ENCODE peak calls at places on chromosomes 6 and 20, in four cellular contexts. One of them, this sample, is unnamed.

GRCh38 chr20:51220293-51220706 is 197.4 kb upstream of the KCNG1 start:
- DNase-seq in uterus: peak; percentile 35
- DNase-seq in RWPE1: peak; percentile 77
- DNase-seq in thyroid gland: peak; percentile 18
- DNase-seq in this sample: peak; percentile 22

GRCh38 chr6:142155895-142156757 is 9.1 kb downstream of the VTA1 start:
- DNase-seq in thyroid gland: no peak
- DNase-seq in RWPE1: peak; percentile 25
- DNase-seq in uterus: no peak
- DNase-seq in this sample: peak; percentile 33

GRCh38 chr6:122069933-122070332 is 329.5 kb upstream of the HSF2 start:
- DNase-seq in uterus: no peak
- DNase-seq in RWPE1: no peak
- DNase-seq in thyroid gland: no peak
- DNase-seq in this sample: no peak

GRCh38 chr6:31822038-31822821 is 5.3 kb upstream of the HSPA1B start:
- DNase-seq in thyroid gland: peak; percentile 90
- DNase-seq in RWPE1: peak; percentile 59
- DNase-seq in uterus: peak; percentile 86
- DNase-seq in this sample: peak; percentile 94

GRCh38 chr6:31970604-31971271 is 1.2 kb downstream of the DXO start:
- DNase-seq in uterus: no peak
- DNase-seq in RWPE1: no peak
- DNase-seq in thyroid gland: no peak
- DNase-seq in this sample: peak; percentile 23

GRCh38 chr6:147040041-147040440 is 164.2 kb upstream of the STXBP5 start:
- DNase-seq in RWPE1: no peak
- DNase-seq in uterus: no peak
- DNase-seq in thyroid gland: no peak
- DNase-seq in this sample: no peak

GRCh38 chr20:36629719-36630340 is 16.2 kb downstream of the SLA2 start:
- DNase-seq in thyroid gland: no peak
- DNase-seq in uterus: no peak
- DNase-seq in RWPE1: no peak
- DNase-seq in this sample: no peak

GRCh38 chr20:46648903-46649649 is 2.2 kb downstream of the SLC13A3 start:
- DNase-seq in uterus: no peak
- DNase-seq in thyroid gland: no peak
- DNase-seq in RWPE1: no peak
- DNase-seq in this sample: no peak

GRCh38 chr20:17614812-17615644 is 45.2 kb downstream of the DSTN start:
- DNase-seq in RWPE1: no peak
- DNase-seq in uterus: no peak
- DNase-seq in thyroid gland: no peak
- DNase-seq in this sample: no peak

GRCh38 chr6:15200087-15200486 is 45.8 kb upstream of the JARID2 start:
- DNase-seq in RWPE1: peak; percentile 23
- DNase-seq in uterus: no peak
- DNase-seq in thyroid gland: no peak
- DNase-seq in this sample: no peak

GRCh38 chr20:6502999-6503398 is 264.5 kb upstream of the BMP2 start:
- DNase-seq in uterus: no peak
- DNase-seq in thyroid gland: no peak
- DNase-seq in RWPE1: no peak
- DNase-seq in this sample: no peak

GRCh38 chr6:166440106-166440505 is 57.4 kb upstream of the MPC1 start:
- DNase-seq in thyroid gland: no peak
- DNase-seq in uterus: no peak
- DNase-seq in RWPE1: no peak
- DNase-seq in this sample: no peak

GRCh38 chr6:30769088-30769852 is 24.9 kb upstream of the IER3 start:
- DNase-seq in uterus: peak; percentile 83
- DNase-seq in thyroid gland: no peak
- DNase-seq in RWPE1: peak; percentile 98
- DNase-seq in this sample: peak; percentile 94

GRCh38 chr20:43444107-43444506 is 13.6 kb upstream of the SRSF6 start:
- DNase-seq in RWPE1: no peak
- DNase-seq in thyroid gland: no peak
- DNase-seq in uterus: no peak
- DNase-seq in this sample: no peak

GRCh38 chr20:43452404-43453126 is 5.1 kb upstream of the SRSF6 start:
- DNase-seq in thyroid gland: no peak
- DNase-seq in uterus: no peak
- DNase-seq in RWPE1: no peak
- DNase-seq in this sample: no peak

GRCh38 chr20:43451400-43451799 is 6.3 kb upstream of the SRSF6 start:
- DNase-seq in uterus: no peak
- DNase-seq in thyroid gland: no peak
- DNase-seq in RWPE1: no peak
- DNase-seq in this sample: no peak

GRCh38 chr20:43446361-43446879 is 11.3 kb upstream of the SRSF6 start:
- DNase-seq in RWPE1: peak; percentile 68
- DNase-seq in thyroid gland: no peak
- DNase-seq in uterus: no peak
- DNase-seq in this sample: no peak

GRCh38 chr20:43448748-43449535 is 8.8 kb upstream of the SRSF6 start:
- DNase-seq in RWPE1: peak; percentile 86
- DNase-seq in uterus: peak; percentile 21
- DNase-seq in thyroid gland: peak; percentile 32
- DNase-seq in this sample: peak; percentile 56
- TF ChIP-seq CTCF in RWPE1: peak; percentile 96
- TF ChIP-seq CTCF in uterus: peak; percentile 52
- TF ChIP-seq CTCF in thyroid gland: peak; percentile 19
- TF ChIP-seq CTCF in this sample: peak; percentile 82

GRCh38 chr6:41732149-41732548 is 3.3 kb downstream of the TFEB start:
- DNase-seq in uterus: no peak
- DNase-seq in thyroid gland: no peak
- DNase-seq in RWPE1: no peak
- DNase-seq in this sample: no peak
- TF ChIP-seq CTCF in uterus: no peak
- TF ChIP-seq CTCF in thyroid gland: no peak
- TF ChIP-seq CTCF in RWPE1: no peak
- TF ChIP-seq CTCF in this sample: no peak

GRCh38 chr20:62823688-62824475 is 7.0 kb downstream of the COL9A3 start:
- DNase-seq in thyroid gland: peak; percentile 42
- DNase-seq in uterus: no peak
- DNase-seq in RWPE1: no peak
- DNase-seq in this sample: no peak

GRCh38 chr20:62821726-62822210 is 4.9 kb downstream of the COL9A3 start:
- DNase-seq in thyroid gland: no peak
- DNase-seq in RWPE1: no peak
- DNase-seq in uterus: no peak
- DNase-seq in this sample: no peak

GRCh38 chr20:62822239-62822787 is 5.5 kb downstream of the COL9A3 start:
- DNase-seq in thyroid gland: no peak
- DNase-seq in RWPE1: no peak
- DNase-seq in uterus: no peak
- DNase-seq in this sample: no peak

GRCh38 chr20:62824476-62825287 is 7.8 kb downstream of the COL9A3 start:
- DNase-seq in thyroid gland: peak; percentile 75
- DNase-seq in RWPE1: no peak
- DNase-seq in uterus: no peak
- DNase-seq in this sample: no peak

DNA sequence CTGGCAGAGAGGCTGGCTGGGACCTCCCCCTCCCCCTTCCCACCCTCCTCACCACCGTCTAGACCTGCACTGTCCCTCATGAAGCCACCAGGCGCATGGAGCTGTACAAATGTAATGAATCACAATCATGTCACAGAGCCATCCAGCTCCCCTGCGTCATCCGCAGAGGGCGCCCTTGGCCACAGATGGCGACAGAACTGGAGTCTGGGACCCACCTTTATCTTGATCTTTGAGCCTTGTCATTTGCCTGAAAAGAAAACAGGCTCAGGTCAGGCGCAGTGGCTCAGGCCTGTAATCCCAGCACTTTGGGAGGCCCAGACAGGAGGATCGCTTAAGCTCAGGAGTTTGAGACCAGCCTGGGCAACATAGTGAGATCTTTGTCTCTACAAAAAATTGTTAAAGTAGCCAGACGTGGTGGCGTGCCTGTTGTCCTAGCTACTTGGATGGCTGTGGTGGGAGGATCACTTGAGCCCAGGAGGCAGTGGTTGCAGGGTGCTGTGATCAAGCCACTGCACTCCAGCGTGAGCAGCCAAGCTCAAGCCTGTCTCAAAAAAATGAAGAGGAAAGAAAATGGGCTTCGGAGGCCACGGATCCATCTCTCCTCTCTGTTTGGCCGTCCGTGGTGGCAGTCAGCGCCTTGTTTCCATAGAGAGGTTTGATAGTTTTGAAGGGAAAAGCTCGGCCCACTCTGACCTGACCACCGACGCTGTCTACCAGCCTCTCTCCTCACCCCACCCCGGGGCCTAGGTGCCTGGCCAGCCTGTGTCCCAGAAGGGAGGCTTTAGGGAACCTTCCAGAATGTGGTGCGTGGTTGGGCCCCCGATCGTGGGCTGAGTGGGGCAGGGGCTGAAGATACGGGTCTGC is 6.2 kb downstream of the COL9A3 start:
- DNase-seq in thyroid gland: no peak
- DNase-seq in uterus: no peak
- DNase-seq in RWPE1: peak; percentile 55
- DNase-seq in this sample: peak; percentile 66
- TF ChIP-seq CTCF in thyroid gland: no peak
- TF ChIP-seq CTCF in uterus: no peak
- TF ChIP-seq CTCF in RWPE1: peak; percentile 65
- TF ChIP-seq CTCF in this sample: peak; percentile 49

DNA sequence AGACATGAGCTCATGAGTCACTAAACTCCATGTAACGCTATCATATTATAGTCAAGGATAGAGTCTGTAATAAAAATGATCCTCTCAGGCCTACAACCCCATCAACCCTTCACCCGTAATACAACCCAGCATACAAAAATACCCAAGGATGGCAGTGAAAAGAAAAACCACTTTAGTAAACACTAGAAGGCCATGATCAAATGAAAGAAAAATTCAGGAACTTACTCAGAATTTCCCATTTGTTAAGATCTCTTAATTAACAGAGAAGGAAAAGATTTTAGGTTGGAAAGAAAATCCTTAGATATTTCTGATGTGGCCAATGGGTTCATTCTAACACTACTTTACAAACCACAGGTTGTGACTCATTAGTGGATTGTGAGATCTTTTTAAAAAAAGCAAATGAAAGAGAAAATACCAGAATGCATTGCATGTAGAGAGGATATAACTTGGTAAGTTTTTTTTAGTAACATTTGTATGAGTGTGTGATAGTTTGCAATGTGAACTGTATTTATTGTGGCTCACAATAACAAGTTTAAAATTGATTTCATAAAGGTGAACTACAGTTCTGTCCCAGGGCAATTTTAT is 8.0 kb upstream of the UBE2J1 start:
- DNase-seq in RWPE1: no peak
- DNase-seq in thyroid gland: no peak
- DNase-seq in uterus: no peak
- DNase-seq in this sample: peak; percentile 35
- TF ChIP-seq CTCF in RWPE1: no peak
- TF ChIP-seq CTCF in thyroid gland: no peak
- TF ChIP-seq CTCF in uterus: no peak
- TF ChIP-seq CTCF in this sample: no peak

DNA sequence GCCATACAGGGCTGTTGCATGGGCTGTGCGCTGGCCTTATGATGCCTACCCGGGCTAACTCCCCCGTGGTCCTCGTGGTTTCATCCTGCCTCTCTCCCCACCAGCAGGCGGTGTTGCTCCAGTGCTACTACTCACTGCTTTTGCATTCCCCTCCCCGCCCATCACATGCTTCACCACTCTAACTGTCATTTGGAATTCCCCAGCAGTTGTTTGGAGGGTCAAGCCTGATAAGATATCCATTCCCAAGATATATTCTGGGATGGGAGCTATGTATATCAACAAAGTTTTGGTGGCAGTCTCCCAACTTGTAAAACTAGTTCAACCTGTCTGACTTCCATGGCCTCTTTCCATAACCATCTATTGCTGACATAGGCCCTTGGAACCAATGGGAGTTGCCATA is 233.2 kb upstream of the SOX4 start:
- DNase-seq in thyroid gland: no peak
- DNase-seq in RWPE1: no peak
- DNase-seq in uterus: no peak
- DNase-seq in this sample: no peak
- TF ChIP-seq CTCF in thyroid gland: no peak
- TF ChIP-seq CTCF in RWPE1: no peak
- TF ChIP-seq CTCF in uterus: no peak
- TF ChIP-seq CTCF in this sample: no peak

DNA sequence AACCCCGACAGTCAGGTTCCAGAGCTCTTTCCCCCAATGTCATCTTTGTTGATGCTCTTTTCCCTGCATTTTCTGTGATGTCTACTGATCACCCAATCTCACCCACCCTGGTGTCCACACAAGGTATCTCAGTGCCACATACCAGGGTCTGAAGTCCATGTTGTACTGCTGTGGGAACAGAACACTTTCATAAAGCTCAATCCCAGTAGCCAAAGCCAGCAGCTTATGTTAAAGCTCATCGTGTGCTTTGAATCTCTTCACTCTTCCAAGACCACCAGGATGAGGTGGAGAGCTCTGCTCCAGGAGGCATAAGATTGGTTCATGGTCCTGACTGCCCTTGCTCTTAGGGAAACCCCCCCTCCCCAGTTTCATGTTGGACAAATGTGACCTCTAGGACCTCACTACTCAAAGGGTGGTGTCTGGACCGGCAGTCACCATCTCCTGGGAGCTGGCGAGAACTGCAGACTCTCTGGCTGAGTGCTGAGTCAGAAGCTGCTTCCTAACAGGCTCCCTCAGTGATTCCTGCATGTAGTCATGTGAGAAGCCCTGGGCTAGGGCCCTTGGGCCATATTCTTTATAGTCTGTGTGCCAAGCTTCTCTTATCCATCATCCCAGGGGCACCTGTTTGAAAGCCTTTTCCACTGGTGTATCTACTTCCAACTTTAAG is 13.4 kb upstream of the CPNE5 start:
- DNase-seq in RWPE1: no peak
- DNase-seq in uterus: peak; percentile 42
- DNase-seq in thyroid gland: no peak
- DNase-seq in this sample: no peak
- TF ChIP-seq CTCF in RWPE1: no peak
- TF ChIP-seq CTCF in uterus: no peak
- TF ChIP-seq CTCF in thyroid gland: no peak
- TF ChIP-seq CTCF in this sample: peak; percentile 8

GRCh38 chr20:4780245-4780644 is 58.5 kb downstream of the PRND start:
- DNase-seq in thyroid gland: no peak
- DNase-seq in RWPE1: no peak
- DNase-seq in uterus: no peak
- DNase-seq in this sample: no peak
- TF ChIP-seq CTCF in thyroid gland: no peak
- TF ChIP-seq CTCF in RWPE1: no peak
- TF ChIP-seq CTCF in uterus: no peak
- TF ChIP-seq CTCF in this sample: no peak

DNA sequence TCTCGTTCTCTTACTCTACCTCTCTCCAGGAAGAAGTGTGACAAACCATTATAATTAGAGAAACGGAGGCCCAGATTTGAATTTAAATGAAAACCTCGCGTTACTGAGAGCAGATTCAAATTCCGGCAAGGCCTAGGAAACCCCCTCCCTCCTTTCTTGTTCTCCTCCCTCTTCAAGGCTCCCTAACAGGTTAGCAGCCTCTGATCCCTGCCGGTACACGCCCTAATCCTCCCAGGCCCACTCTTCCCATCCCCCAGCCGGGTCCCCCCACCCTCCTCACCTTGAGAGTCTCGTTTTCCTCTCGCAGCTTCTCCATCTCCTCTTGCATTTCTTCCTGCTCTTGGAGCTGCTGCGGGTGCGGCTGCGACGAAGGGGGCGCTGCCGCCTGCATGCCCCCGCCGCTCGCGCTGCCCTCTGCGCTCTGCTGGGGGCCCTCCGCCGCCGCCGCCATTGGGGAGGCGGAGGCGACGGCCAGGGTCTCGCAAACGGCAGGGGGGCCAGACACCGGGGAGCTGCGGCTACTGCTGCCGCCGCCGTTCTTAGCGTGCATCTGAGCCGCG is 3.8 kb downstream of the MTCL3 start:
- DNase-seq in thyroid gland: no peak
- DNase-seq in RWPE1: no peak
- DNase-seq in uterus: no peak
- DNase-seq in this sample: no peak
- TF ChIP-seq CTCF in thyroid gland: no peak
- TF ChIP-seq CTCF in RWPE1: no peak
- TF ChIP-seq CTCF in uterus: no peak
- TF ChIP-seq CTCF in this sample: no peak

This sample was measured in MCF 10A.